ENCODE peak calls at places on chromosomes 5 and 9, in four cellular contexts. U, J, Z and M are unnamed samples.

GRCh38 chr9:117415584-117415937 is 704 bp upstream of the ASTN2 start:
- DNase-seq in U (no peak), Z (no peak), J (no peak), M (no peak)

GRCh38 chr9:33198163-33198562 is 31.0 kb upstream of the B4GALT1 start:
- DNase-seq in J (no peak), U (peak), Z (no peak), M (peak)

GRCh38 chr9:80076105-80076504 is 504.3 kb downstream of the TLE4 start:
- DNase-seq in J (no peak), U (no peak), Z (no peak), M (no peak)

GRCh38 chr5:150582281-150582791 is 58.1 kb upstream of the SYNPO start:
- DNase-seq in Z (peak), J (no peak), U (peak), M (peak)

GRCh38 chr9:80503692-80504400 is 932.1 kb downstream of the TLE4 start:
- DNase-seq in J (no peak), Z (no peak), U (no peak), M (no peak)

GRCh38 chr9:93473411-93473810 is 20.0 kb upstream of the FAM120AOS start:
- DNase-seq in U (peak), Z (no peak), J (no peak), M (no peak)

GRCh38 chr5:115939059-115939458 is 23.2 kb upstream of the LVRN start:
- DNase-seq in J (no peak), Z (no peak), U (no peak), M (no peak)

GRCh38 chr9:113289091-113289490 is 13.6 kb downstream of the PRPF4 start:
- DNase-seq in J (no peak), U (no peak), Z (peak), M (no peak)

GRCh38 chr9:103713631-103714030 is 380.5 kb upstream of the SMC2 start:
- DNase-seq in U (no peak), J (no peak), Z (no peak), M (peak)

GRCh38 chr5:119343766-119344165 is 12.1 kb upstream of the TNFAIP8 start:
- DNase-seq in Z (no peak), J (no peak), U (no peak), M (peak)

GRCh38 chr5:112419596-112420110 is 576 bp upstream of the EPB41L4A start:
- DNase-seq in Z (peak), J (peak), U (peak), M (peak)

GRCh38 chr9:116605904-116606341 is 81.2 kb upstream of the TRIM32 start:
- DNase-seq in U (peak), J (no peak), Z (no peak), M (no peak)

GRCh38 chr5:82050955-82051354 is 79.1 kb downstream of the ATG10 start:
- DNase-seq in U (no peak), J (no peak), Z (no peak), M (no peak)

GRCh38 chr5:55308254-55308836 is 556 bp downstream of the MTREX start:
- DNase-seq in J (peak), U (peak), Z (peak), M (peak)

GRCh38 chr9:134575103-134575816 is 66.3 kb upstream of the COL5A1 start:
- DNase-seq in U (no peak), Z (no peak), J (no peak), M (no peak)

GRCh38 chr9:121987312-121987711 is 105.8 kb downstream of the TTLL11 start:
- DNase-seq in J (no peak), U (no peak), Z (no peak), M (no peak)

GRCh38 chr9:128523199-128523925 is 18.8 kb downstream of the GLE1 start:
- DNase-seq in J (no peak), U (peak), Z (no peak), M (peak)

GRCh38 chr9:127950513-127951210 is 13.0 kb upstream of the DPM2 start:
- DNase-seq in Z (no peak), U (no peak), J (no peak), M (no peak)

GRCh38 chr9:123232332-123232731 is 36.1 kb downstream of the STRBP start:
- DNase-seq in U (no peak), J (no peak), Z (no peak), M (no peak)

GRCh38 chr5:40841068-40841805 is at the start of gene CARD6:
- DNase-seq in U (peak), J (peak), Z (peak), M (peak)

GRCh38 chr5:102666164-102666951 is 88.7 kb upstream of the PAM start:
- DNase-seq in J (no peak), Z (no peak), U (peak), M (no peak)

GRCh38 chr5:109707531-109707930 is 17.8 kb downstream of the MAN2A1 start:
- DNase-seq in U (no peak), J (no peak), Z (peak), M (no peak)

GRCh38 chr5:37553720-37554402 is 174.7 kb downstream of the WDR70 start:
- DNase-seq in J (no peak), Z (peak), U (peak), M (peak)

GRCh38 chr5:177023247-177023703 is 779 bp downstream of the ZNF346 start:
- DNase-seq in Z (no peak), U (no peak), J (peak), M (peak)

GRCh38 chr9:82456621-82457020 is 468.0 kb downstream of the SPATA31D1 start:
- DNase-seq in Z (no peak), J (no peak), U (peak), M (peak)

GRCh38 chr5:101425345-101425744 is 522.3 kb upstream of the ST8SIA4 start:
- DNase-seq in Z (no peak), J (no peak), U (peak), M (peak)

GRCh38 chr9:31100311-31100710 is 1284.1 kb upstream of the ACO1 start:
- DNase-seq in U (no peak), Z (no peak), J (no peak), M (no peak)

GRCh38 chr9:136791466-136792276 is 527 bp downstream of the TMEM141 start:
- DNase-seq in Z (peak), J (no peak), U (no peak), M (peak)

GRCh38 chr5:136033244-136033643 is 4.5 kb downstream of the TGFBI start:
- DNase-seq in Z (no peak), J (no peak), U (peak), M (no peak)

GRCh38 chr5:83614841-83615240 is 105.8 kb downstream of the HAPLN1 start:
- DNase-seq in J (no peak), U (no peak), Z (no peak), M (no peak)

GRCh38 chr5:24832021-24832420 is 187.2 kb upstream of the CDH10 start:
- DNase-seq in U (no peak), J (no peak), Z (no peak), M (no peak)

GRCh38 chr5:147436596-147436995 is 73.3 kb downstream of the DPYSL3 start:
- DNase-seq in U (no peak), J (no peak), Z (no peak), M (no peak)

GRCh38 chr5:151195622-151196021 is 28.3 kb downstream of the CCDC69 start:
- DNase-seq in U (peak), Z (no peak), J (no peak), M (no peak)

GRCh38 chr5:128498844-128499455 is 39.1 kb downstream of the FBN2 start:
- DNase-seq in Z (peak), U (peak), J (peak), M (peak)

GRCh38 chr5:141543053-141543452 is 54.2 kb downstream of the PCDHGC5 start:
- DNase-seq in J (no peak), U (no peak), Z (no peak), M (no peak)

GRCh38 chr9:91305596-91305995 is 56.1 kb downstream of the AUH start:
- DNase-seq in Z (no peak), U (no peak), J (no peak), M (no peak)

DNA sequence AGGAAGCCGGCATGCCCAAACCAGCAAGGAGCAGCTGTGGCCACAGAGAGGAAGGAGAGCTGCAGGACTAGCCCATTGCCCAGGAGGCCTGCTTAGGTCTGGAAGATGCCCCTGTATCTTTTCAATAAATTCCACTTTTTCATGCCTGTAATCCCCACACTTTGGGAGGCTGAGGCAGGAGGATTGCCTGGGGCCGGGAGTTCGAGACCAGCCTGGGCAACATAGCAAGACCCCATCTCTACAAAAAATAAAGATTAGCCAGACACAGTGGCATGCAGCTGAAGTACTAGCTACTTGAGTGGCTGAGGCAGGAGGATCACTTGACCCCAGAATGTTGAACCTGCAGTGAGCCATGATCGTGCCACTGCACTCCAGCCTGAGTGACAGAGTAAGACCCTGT is 5.3 kb upstream of the TSC1 start:
- DNase-seq in J (no peak), U (no peak), Z (no peak), M (no peak)
- H3K4me3 ChIP-seq in J (no peak), U (no peak), Z (no peak), M (no peak)

GRCh38 chr5:1663186-1663585 is 136.5 kb downstream of the MRPL36 start:
- DNase-seq in U (no peak), Z (no peak), J (no peak), M (no peak)
- TF ChIP-seq CTCF in U (no peak), Z (no peak), J (no peak), M (no peak)

GRCh38 chr5:88683506-88684135 is 199.4 kb downstream of the MEF2C start:
- DNase-seq in J (peak), U (no peak), Z (no peak), M (peak)
- H3K4me3 ChIP-seq in J (peak), U (no peak), Z (no peak), M (peak)

GRCh38 chr9:126604059-126604685 is 9.6 kb upstream of the LMX1B start:
- DNase-seq in J (no peak), Z (no peak), U (no peak), M (no peak)

GRCh38 chr9:126604706-126605105 is 9.0 kb upstream of the LMX1B start:
- DNase-seq in U (no peak), Z (no peak), J (no peak), M (no peak)

GRCh38 chr9:126595982-126596381 is 17.7 kb upstream of the LMX1B start:
- DNase-seq in Z (no peak), U (no peak), J (no peak), M (no peak)

DNA sequence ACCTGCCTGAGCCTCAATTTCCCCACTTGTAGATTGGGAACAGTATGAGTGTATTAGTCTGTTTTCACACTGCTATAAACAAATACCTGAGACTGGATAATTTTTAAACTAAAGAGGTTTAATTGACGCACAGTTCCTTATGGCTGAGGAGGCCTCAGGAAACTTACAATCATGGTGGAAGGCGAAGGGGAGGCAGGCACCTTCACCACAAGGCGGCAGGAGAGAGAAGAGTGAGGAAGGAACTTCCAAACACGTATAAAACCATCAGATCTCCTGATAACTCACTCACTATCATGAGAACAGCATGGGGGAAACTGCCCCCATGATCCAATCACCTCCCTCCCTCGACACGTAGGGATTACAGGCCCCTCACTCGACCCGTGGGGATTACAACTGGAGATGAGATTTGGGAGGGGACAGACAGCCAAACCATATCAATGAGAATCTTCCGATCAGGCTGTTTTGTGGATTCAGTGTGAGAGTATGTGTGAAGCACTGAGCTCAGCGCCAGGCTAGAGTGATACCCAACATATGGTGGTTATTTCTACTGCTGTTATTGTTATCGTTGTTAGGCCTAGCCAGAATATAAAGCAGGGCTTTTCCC is 14.6 kb upstream of the LMX1B start:
- DNase-seq in U (no peak), Z (no peak), J (no peak), M (no peak)
- TF ChIP-seq CTCF in U (no peak), Z (no peak), J (peak), M (peak)